ENCODE peak calls at places on chromosome 5, in six cellular contexts. C is activated CD4-positive, CD25-positive, alpha-beta regulatory T cell; B is KBM-7; M is posterior vena cava; V is HFF-Myc; E is GM12865. F is an unnamed sample.

GRCh38 chr5:176700239-176700847 is 53.1 kb downstream of the TSPAN17 start:
- DNase-seq in C (no peak), B (no peak), M (no peak), V (no peak), E (no peak), F (no peak)

GRCh38 chr5:127909078-127909477 is 174.5 kb upstream of the SLC12A2 start:
- DNase-seq in C (no peak), B (peak), M (no peak), V (peak), E (peak), F (no peak)

GRCh38 chr5:93141969-93142368 is 439.1 kb downstream of the NR2F1-AS1 start:
- DNase-seq in C (no peak), B (no peak), M (no peak), V (no peak), E (no peak), F (no peak)

GRCh38 chr5:143592648-143593047 is 189.2 kb upstream of the NR3C1 start:
- DNase-seq in C (no peak), B (peak), M (no peak), V (no peak), E (peak), F (no peak)

GRCh38 chr5:8613078-8613685 is 744.2 kb downstream of the MTRR start:
- DNase-seq in C (no peak), B (no peak), M (no peak), V (no peak), E (no peak), F (no peak)

GRCh38 chr5:97089149-97089801 is 53.1 kb downstream of the LIX1 start:
- DNase-seq in C (no peak), B (no peak), M (no peak), V (no peak), E (no peak), F (no peak)

GRCh38 chr5:72470817-72471216 is 36.4 kb downstream of the ZNF366 start:
- DNase-seq in C (no peak), B (no peak), M (no peak), V (no peak), E (no peak), F (no peak)

GRCh38 chr5:6633469-6634326 is 458 bp downstream of the SRD5A1 start:
- DNase-seq in C (no peak), B (peak), M (peak), V (no peak), E (no peak), F (no peak)

GRCh38 chr5:643351-643801 is 31.2 kb downstream of the CEP72 start:
- DNase-seq in C (no peak), B (no peak), M (peak), V (no peak), E (peak), F (peak)

GRCh38 chr5:174343826-174344225 is 298.3 kb downstream of the NSG2 start:
- DNase-seq in C (no peak), B (no peak), M (no peak), V (no peak), E (no peak), F (no peak)

GRCh38 chr5:112366987-112367386 is 52.1 kb downstream of the EPB41L4A start:
- DNase-seq in C (no peak), B (no peak), M (no peak), V (no peak), E (peak), F (no peak)

GRCh38 chr5:7714119-7714518 is 136.8 kb downstream of the CFAP90 start:
- DNase-seq in C (no peak), B (no peak), M (no peak), V (no peak), E (no peak), F (no peak)

GRCh38 chr5:54895816-54896341 is 89.5 kb downstream of the ESM1 start:
- DNase-seq in C (no peak), B (peak), M (no peak), V (peak), E (peak), F (no peak)

GRCh38 chr5:172501708-172502379 is 47.5 kb upstream of the SH3PXD2B start:
- DNase-seq in C (no peak), B (no peak), M (peak), V (no peak), E (no peak), F (no peak)

GRCh38 chr5:67808340-67808739 is 407.2 kb upstream of the PIK3R1 start:
- DNase-seq in C (no peak), B (no peak), M (no peak), V (no peak), E (peak), F (no peak)

GRCh38 chr5:139394654-139395566 is at the start of gene PROB1:
- DNase-seq in C (no peak), B (no peak), M (no peak), V (no peak), E (no peak), F (no peak)

GRCh38 chr5:178587793-178588611 is 2.2 kb downstream of the COL23A1 start:
- DNase-seq in C (no peak), B (no peak), M (no peak), V (no peak), E (no peak), F (no peak)

GRCh38 chr5:176697929-176698520 is 50.7 kb downstream of the TSPAN17 start:
- DNase-seq in C (no peak), B (no peak), M (no peak), V (no peak), E (no peak), F (no peak)

GRCh38 chr5:1181451-1182359 is 19.7 kb upstream of the SLC6A19 start:
- DNase-seq in C (no peak), B (no peak), M (no peak), V (no peak), E (no peak), F (no peak)

F was measured in memory B cell.